ENCODE peak calls at places on chromosomes 4 and X, in eight cellular contexts. G, W, B, E, I, S, D and R are unnamed samples.

GRCh38 chr4:72352746-72353145 is 216.3 kb downstream of the ADAMTS3 start:
- DNase-seq in W (no peak), I (no peak), G (no peak), B (no peak), D (no peak), E (no peak), S (no peak), R (no peak)

GRCh38 chr4:166432125-166432524 is 559.1 kb downstream of the TLL1 start:
- DNase-seq in I (no peak), B (no peak), S (no peak), D (no peak), W (no peak), E (no peak), G (no peak), R (no peak)

GRCh38 chrX:72169008-72169728 is 12.4 kb upstream of the PIN4 start:
- DNase-seq in I (peak), S (peak), D (no peak), G (peak), B (no peak), E (no peak), W (no peak), R (no peak)

GRCh38 chr4:10655968-10656367 is 28.6 kb downstream of the CLNK start:
- DNase-seq in E (no peak), B (no peak), W (no peak), I (peak), S (no peak), D (no peak), G (no peak), R (no peak)

GRCh38 chr4:10006236-10006603 is 15.1 kb downstream of the SLC2A9 start:
- DNase-seq in E (no peak), I (peak), G (no peak), S (no peak), B (peak), W (no peak), D (peak), R (no peak)

GRCh38 chr4:101071241-101071640 is 276.1 kb downstream of the PPP3CA start:
- DNase-seq in W (no peak), B (no peak), E (no peak), S (no peak), I (no peak), D (no peak), G (no peak), R (no peak)

GRCh38 chr4:19947349-19947748 is 304.4 kb upstream of the SLIT2 start:
- DNase-seq in D (no peak), E (no peak), G (no peak), B (no peak), W (no peak), S (no peak), I (peak), R (no peak)

GRCh38 chrX:140572724-140573123 is 67.9 kb upstream of the SOX3 start:
- DNase-seq in S (no peak), D (no peak), G (no peak), E (no peak), B (peak), I (peak), W (no peak), R (peak)

GRCh38 chr4:173871643-173872042 is 341.6 kb upstream of the HAND2 start:
- DNase-seq in W (no peak), E (no peak), D (no peak), S (no peak), B (no peak), I (no peak), G (no peak), R (no peak)

GRCh38 chrX:74788545-74789086 is 136.6 kb downstream of the NEXMIF start:
- DNase-seq in G (no peak), E (no peak), S (no peak), B (no peak), W (no peak), I (no peak), D (no peak), R (no peak)

GRCh38 chr4:7769936-7770674 is 169.6 kb downstream of the AFAP1 start:
- DNase-seq in B (no peak), D (peak), E (peak), W (no peak), S (no peak), G (no peak), I (peak), R (no peak)

GRCh38 chr4:177632481-177632880 is 190.2 kb upstream of the AGA start:
- DNase-seq in S (no peak), G (no peak), W (no peak), I (no peak), E (no peak), D (no peak), B (no peak), R (no peak)

GRCh38 chr4:151055539-151055938 is 40.5 kb upstream of the LRBA start:
- DNase-seq in I (no peak), B (no peak), G (no peak), S (no peak), W (no peak), D (no peak), E (no peak), R (no peak)

GRCh38 chr4:180281726-180282125 is 1961.5 kb upstream of the TENM3 start:
- DNase-seq in W (no peak), G (no peak), D (no peak), S (no peak), E (no peak), I (no peak), B (no peak), R (no peak)

GRCh38 chr4:184676093-184676492 is 26.6 kb downstream of the PRIMPOL start:
- DNase-seq in G (no peak), S (no peak), W (no peak), I (no peak), E (no peak), B (no peak), D (no peak), R (no peak)

GRCh38 chrX:25206761-25207160 is 191.0 kb upstream of the ARX start:
- DNase-seq in D (no peak), S (no peak), B (no peak), I (no peak), W (no peak), G (no peak), E (no peak), R (no peak)

GRCh38 chrX:12947545-12948235 is 27.2 kb upstream of the TMSB4X start:
- DNase-seq in B (no peak), W (no peak), I (no peak), E (no peak), S (no peak), G (no peak), D (no peak), R (no peak)

DNA sequence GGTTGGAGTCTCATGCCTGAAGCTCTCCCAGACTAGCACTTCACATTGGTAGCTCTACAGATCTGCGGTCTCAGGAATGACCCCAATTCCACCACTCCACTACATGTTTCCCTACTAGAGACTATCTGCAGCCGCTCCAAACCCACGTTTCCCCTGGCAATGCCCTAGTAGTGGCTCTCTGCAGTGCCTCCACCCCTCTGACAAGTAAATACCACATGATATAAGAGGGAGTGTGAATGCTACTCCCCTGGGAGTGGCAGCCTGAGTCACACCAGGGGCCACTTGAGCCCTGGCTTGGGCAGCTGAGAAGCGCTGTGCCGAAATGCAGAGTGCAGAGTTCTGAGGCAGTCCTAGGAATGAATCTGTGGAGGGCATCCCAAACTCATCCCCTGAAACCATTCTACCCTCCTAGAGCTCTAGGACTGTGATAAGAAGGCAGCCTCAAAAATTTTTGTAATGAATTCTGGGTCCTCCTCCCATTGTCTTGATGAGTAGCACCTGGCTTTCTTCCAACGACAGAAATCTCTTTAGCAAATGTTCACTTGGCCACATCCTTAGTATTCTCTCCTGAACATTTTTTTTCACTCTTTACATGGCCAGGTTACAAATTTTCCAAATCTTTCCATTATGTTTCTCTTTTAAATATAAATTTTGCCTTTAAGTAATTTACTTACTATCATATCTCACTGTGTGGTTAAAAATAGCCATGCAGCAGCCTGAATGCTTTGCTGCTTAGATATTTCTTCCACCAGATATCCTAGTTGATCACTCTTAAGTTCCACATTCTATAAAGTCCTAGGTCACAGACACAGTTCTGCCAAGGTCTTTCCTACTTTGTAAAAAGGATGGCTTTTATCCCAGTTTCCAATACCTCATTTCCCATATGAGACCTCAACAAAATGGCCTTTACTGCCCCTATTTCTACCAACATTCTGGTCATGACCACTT is 160.2 kb upstream of the CPEB2 start:
- DNase-seq in W (peak), E (peak), D (no peak), B (peak), I (no peak), S (no peak), G (no peak), R (no peak)
- H3K27ac ChIP-seq in W (peak), E (peak), D (peak), B (peak), I (no peak), S (no peak), G (no peak), R (no peak)

DNA sequence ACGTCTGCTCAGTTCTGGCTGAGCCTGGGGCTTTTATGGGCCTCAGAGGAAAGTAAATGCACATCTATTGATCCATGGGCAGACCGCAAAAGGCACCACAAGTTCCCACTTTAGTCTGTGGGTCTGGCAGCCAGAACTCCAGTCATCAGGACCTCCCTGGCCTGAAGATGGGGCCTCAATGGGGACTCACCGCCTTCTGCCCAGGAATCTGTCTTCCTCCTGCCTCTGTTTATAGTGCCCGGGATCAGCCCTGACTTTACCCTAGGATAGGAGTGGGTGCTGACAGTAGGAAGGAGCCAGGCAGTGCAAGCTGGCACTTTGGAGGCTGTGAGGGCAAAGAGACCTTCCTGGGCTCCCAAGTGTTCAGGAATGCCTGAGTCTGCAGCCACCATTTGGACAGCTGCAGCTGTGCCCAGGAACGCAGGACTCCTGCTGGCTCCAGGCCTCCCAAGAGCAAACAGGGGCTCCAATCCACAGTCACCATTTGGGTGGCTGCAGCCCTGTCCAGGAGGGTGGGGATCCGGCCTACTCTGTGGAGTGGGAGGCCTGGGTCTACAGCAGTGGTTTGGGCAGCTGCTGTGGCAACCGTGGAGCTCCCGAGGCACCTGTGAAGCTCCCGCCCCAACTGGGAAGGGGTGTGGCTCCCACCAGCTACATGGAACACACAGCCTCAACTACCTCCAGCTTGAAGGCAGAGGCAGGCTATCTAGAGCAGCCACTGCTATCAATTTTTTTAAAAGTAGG is 1440.9 kb upstream of the ADGRL3 start:
- DNase-seq in I (no peak), W (no peak), D (no peak), B (no peak), S (no peak), E (no peak), G (no peak), R (no peak)
- H3K27ac ChIP-seq in I (no peak), W (no peak), D (no peak), B (no peak), S (no peak), E (no peak), G (no peak), R (no peak)

GRCh38 chr4:113636877-113637276 is 124.7 kb downstream of the CAMK2D start:
- DNase-seq in W (no peak), S (no peak), D (no peak), I (peak), B (no peak), E (no peak), G (peak), R (no peak)

GRCh38 chr4:113636438-113636818 is 125.1 kb downstream of the CAMK2D start:
- DNase-seq in E (no peak), G (no peak), B (no peak), I (no peak), D (no peak), S (no peak), W (no peak), R (no peak)

GRCh38 chr4:113635739-113636437 is 125.7 kb downstream of the CAMK2D start:
- DNase-seq in G (no peak), S (no peak), E (peak), I (peak), B (no peak), D (no peak), W (no peak), R (no peak)

GRCh38 chr4:113633467-113633866 is 128.1 kb downstream of the CAMK2D start:
- DNase-seq in B (no peak), D (no peak), G (no peak), E (peak), S (no peak), W (no peak), I (no peak), R (no peak)

GRCh38 chr4:113634081-113634969 is 127.2 kb downstream of the CAMK2D start:
- DNase-seq in E (no peak), W (no peak), I (no peak), S (no peak), B (no peak), G (no peak), D (no peak), R (no peak)
- H3K27ac ChIP-seq in E (peak), W (peak), I (no peak), S (no peak), B (no peak), G (no peak), D (no peak), R (no peak)

GRCh38 chr4:1204286-1204827 is 32.0 kb upstream of the SPON2 start:
- DNase-seq in W (no peak), E (no peak), B (no peak), I (no peak), S (peak), G (no peak), D (no peak), R (no peak)

GRCh38 chr4:1201851-1202525 is 29.6 kb upstream of the SPON2 start:
- DNase-seq in S (peak), B (peak), D (peak), E (peak), I (peak), G (peak), W (peak), R (no peak)

GRCh38 chr4:1200425-1201035 is 28.1 kb upstream of the SPON2 start:
- DNase-seq in B (peak), G (no peak), E (peak), D (peak), W (peak), S (no peak), I (peak), R (no peak)

GRCh38 chr4:1204828-1205591 is 32.6 kb upstream of the SPON2 start:
- DNase-seq in E (peak), W (peak), D (peak), G (no peak), S (peak), I (no peak), B (peak), R (no peak)

GRCh38 chr4:1202526-1203378 is 30.4 kb upstream of the SPON2 start:
- DNase-seq in S (peak), I (no peak), G (no peak), W (peak), E (peak), B (no peak), D (peak), R (no peak)
- H3K27ac ChIP-seq in S (peak), I (peak), G (peak), W (peak), E (peak), B (no peak), D (peak), R (no peak)

GRCh38 chrX:40471965-40472648 is 108.7 kb upstream of the ATP6AP2 start:
- DNase-seq in E (no peak), D (peak), W (no peak), G (no peak), B (no peak), S (peak), I (peak), R (peak)

GRCh38 chrX:40473460-40474204 is 107.1 kb upstream of the ATP6AP2 start:
- DNase-seq in D (no peak), E (no peak), W (no peak), B (no peak), G (no peak), S (no peak), I (no peak), R (no peak)

GRCh38 chrX:40476958-40477357 is 103.8 kb upstream of the ATP6AP2 start:
- DNase-seq in W (no peak), E (no peak), I (no peak), D (no peak), G (no peak), S (no peak), B (no peak), R (no peak)

GRCh38 chrX:40470830-40471429 is 109.8 kb upstream of the ATP6AP2 start:
- DNase-seq in G (no peak), E (no peak), D (no peak), B (no peak), W (no peak), I (no peak), S (no peak), R (no peak)

DNA sequence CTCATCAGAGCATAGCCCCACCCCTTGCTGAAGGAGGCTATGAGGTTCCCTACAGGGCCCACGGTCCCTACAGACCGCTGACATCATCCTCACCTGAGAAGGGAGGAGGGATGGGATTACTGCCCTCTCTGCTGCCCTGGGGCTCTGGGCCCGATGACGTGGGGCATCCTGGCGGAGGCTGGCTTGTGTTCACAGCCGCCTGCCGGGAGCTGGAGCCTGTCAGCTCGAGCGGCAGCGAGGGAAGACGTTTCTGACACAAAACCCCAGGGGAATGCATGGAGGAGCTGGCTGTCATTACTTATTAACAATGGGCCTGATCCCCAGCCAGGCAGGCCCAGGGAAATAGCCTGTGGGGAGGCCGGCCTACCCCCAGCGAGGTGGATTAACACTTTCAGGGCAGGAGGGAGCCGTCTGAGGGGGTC is 106.6 kb upstream of the ATP6AP2 start:
- DNase-seq in I (no peak), S (no peak), E (peak), B (no peak), D (peak), G (no peak), W (no peak), R (no peak)
- H3K27ac ChIP-seq in I (no peak), S (no peak), E (no peak), B (no peak), D (peak), G (no peak), W (no peak), R (no peak)

DNA sequence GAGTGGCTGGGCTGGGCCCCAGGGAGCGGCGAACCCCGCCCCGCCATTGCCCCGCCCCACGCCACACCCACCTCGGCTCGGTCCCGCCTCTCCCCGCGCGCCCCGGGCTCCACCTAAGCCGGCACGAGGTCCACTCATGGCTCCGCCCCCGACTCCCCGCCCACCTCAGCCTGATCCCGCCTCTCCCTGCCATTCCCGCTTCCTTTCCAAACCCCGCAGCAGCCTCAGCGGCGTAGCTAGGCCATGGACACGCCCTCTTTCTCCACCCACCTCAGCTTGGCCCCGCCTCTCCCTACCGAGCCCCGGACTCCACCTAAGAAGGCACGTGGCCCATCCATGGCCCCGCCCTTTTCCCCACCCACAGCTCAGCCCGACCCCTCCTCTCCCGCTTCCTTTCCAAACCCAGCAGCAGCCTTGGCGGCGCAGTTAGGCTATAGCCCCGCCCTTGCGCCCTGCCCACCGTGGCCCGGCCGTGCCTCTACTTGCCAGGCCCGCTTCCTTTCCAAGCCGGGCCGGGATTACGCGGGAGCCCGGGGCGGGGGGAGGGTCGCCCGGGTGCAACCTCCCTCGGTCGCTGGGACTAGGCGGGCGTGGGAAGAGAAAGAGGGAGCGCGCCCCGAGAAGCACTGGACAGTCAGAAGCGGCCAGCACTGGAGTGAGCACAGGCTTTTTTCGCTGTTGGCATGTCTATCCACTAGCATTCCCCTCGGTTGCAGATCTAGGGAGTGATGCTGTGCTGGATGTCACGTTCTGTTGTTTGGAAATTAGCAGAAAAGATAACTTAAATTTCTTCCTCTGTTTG is at the start of gene RELL1:
- DNase-seq in S (peak), E (peak), I (peak), B (peak), G (peak), D (peak), W (peak), R (peak)
- H3K27ac ChIP-seq in S (peak), E (peak), I (peak), B (peak), G (peak), D (peak), W (peak), R (peak)

GRCh38 chr4:52715255-52715897 is 35.8 kb downstream of the ERVMER34-1 start:
- DNase-seq in W (no peak), E (no peak), B (no peak), D (no peak), S (no peak), G (no peak), I (no peak), R (no peak)
- H3K27ac ChIP-seq in W (no peak), E (no peak), B (no peak), D (no peak), S (no peak), G (no peak), I (no peak), R (no peak)

DNA sequence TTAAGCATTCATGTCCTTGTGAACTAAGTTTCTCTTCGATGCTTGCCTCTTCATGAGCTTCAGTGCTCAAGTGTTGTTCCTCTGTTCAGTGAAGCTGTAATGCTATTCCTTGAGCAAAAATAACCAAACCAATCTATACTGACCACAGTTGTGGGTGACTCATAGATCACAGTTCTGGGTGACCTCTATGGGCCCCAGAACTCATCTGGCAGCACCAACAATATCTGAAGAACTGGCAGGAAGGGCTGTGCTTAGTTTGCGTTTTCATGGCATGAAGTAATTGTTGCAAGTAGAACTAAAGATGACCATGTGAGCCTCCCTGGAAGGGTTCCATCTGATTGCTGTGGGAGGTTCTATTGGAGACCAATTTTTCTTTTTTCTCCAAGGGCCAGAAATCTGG is 106.2 kb downstream of the CCNG2 start:
- DNase-seq in W (no peak), S (no peak), E (no peak), I (peak), B (no peak), G (no peak), D (no peak), R (no peak)
- H3K27ac ChIP-seq in W (no peak), S (no peak), E (no peak), I (no peak), B (no peak), G (no peak), D (no peak), R (no peak)